ENCODE peak calls at places on chromosomes 7 and 10, in five cellular contexts. P is A549, Y is IMR-90, Q is GM12878, D is K562. L is an unnamed sample.

GRCh38 chr7:131568953-131569352 is 12.5 kb upstream of the PODXL start:
- DNase-seq in D (no peak), P (no peak), Q (no peak), Y (no peak), L (no peak)

GRCh38 chr10:78634389-78634815 is 434.4 kb upstream of the ZMIZ1 start:
- DNase-seq in D (no peak), Y (peak), P (peak), Q (no peak), L (peak)

GRCh38 chr7:42227931-42228591 is 8.9 kb downstream of the GLI3 start:
- DNase-seq in P (no peak), Q (no peak), D (no peak), Y (peak), L (no peak)

GRCh38 chr7:19705663-19706062 is 3.2 kb downstream of the POLR1F start:
- DNase-seq in D (no peak), Y (no peak), P (no peak), Q (no peak), L (no peak)

GRCh38 chr10:59099536-59099935 is 76.9 kb upstream of the PHYHIPL start:
- DNase-seq in P (no peak), Y (no peak), D (no peak), Q (no peak), L (peak)

GRCh38 chr7:95675016-95675415 is 78.7 kb upstream of the PDK4 start:
- DNase-seq in P (no peak), Q (no peak), D (no peak), Y (no peak), L (no peak)

GRCh38 chr10:4246881-4247358 is 461.9 kb upstream of the KLF6 start:
- DNase-seq in P (no peak), Q (no peak), D (no peak), Y (peak), L (no peak)

GRCh38 chr10:88657901-88658300 is 6.3 kb upstream of the LIPF start:
- DNase-seq in Q (no peak), Y (peak), P (no peak), D (no peak), L (no peak)

GRCh38 chr10:58028597-58029366 is 238.9 kb downstream of the IPMK start:
- DNase-seq in Q (no peak), P (no peak), D (no peak), Y (peak), L (no peak)

GRCh38 chr10:436911-437665 is 252.4 kb downstream of the DIP2C start:
- DNase-seq in Q (no peak), P (no peak), D (no peak), Y (no peak), L (no peak)

GRCh38 chr10:4131407-4132215 is 346.6 kb upstream of the KLF6 start:
- DNase-seq in Y (peak), D (no peak), Q (peak), P (no peak), L (no peak)

GRCh38 chr7:158779061-158779992 is 50.0 kb downstream of the ESYT2 start:
- DNase-seq in D (no peak), Y (peak), P (no peak), Q (no peak), L (no peak)

GRCh38 chr7:48101880-48102448 is 12.9 kb downstream of the UPP1 start:
- DNase-seq in P (no peak), Y (no peak), Q (no peak), D (peak), L (no peak)

GRCh38 chr7:37645276-37646040 is 38.1 kb upstream of the GPR141 start:
- DNase-seq in P (no peak), Y (no peak), D (no peak), Q (no peak), L (no peak)

GRCh38 chr7:25028370-25028971 is 48.5 kb upstream of the OSBPL3 start:
- DNase-seq in Y (peak), P (no peak), D (peak), Q (no peak), L (no peak)

GRCh38 chr7:141534757-141535737 is 16.2 kb upstream of the AGK start:
- DNase-seq in P (no peak), Y (no peak), D (no peak), Q (no peak), L (no peak)

GRCh38 chr10:7872041-7872442 is 53.7 kb downstream of the TAF3 start:
- DNase-seq in D (peak), Y (peak), Q (no peak), P (peak), L (peak)

GRCh38 chr10:78907458-78908211 is 161.1 kb upstream of the ZMIZ1 start:
- DNase-seq in Q (no peak), Y (no peak), P (no peak), D (no peak), L (no peak)

GRCh38 chr10:104515670-104516199 is 125.4 kb upstream of the SORCS3 start:
- DNase-seq in Q (no peak), D (no peak), Y (no peak), P (no peak), L (no peak)

GRCh38 chr10:91681361-91682276 is 48.7 kb upstream of the PPP1R3C start:
- DNase-seq in Q (no peak), Y (no peak), P (no peak), D (peak), L (peak)

GRCh38 chr7:73433924-73434700 is 534 bp downstream of the FZD9 start:
- DNase-seq in Q (no peak), P (no peak), D (peak), Y (no peak), L (no peak)

GRCh38 chr7:159064121-159064815 is 80.4 kb downstream of the VIPR2 start:
- DNase-seq in D (no peak), P (no peak), Q (no peak), Y (no peak), L (no peak)

GRCh38 chr10:83692196-83692595 is 447.1 kb upstream of the GHITM start:
- DNase-seq in D (no peak), P (no peak), Y (no peak), Q (no peak), L (no peak)

GRCh38 chr7:17123020-17123419 is 175.4 kb upstream of the AHR start:
- DNase-seq in P (no peak), D (no peak), Q (peak), Y (peak), L (no peak)

GRCh38 chr10:82981137-82981723 is 1106.2 kb downstream of the NRG3 start:
- DNase-seq in D (no peak), P (no peak), Y (peak), Q (no peak), L (no peak)

GRCh38 chr10:122068844-122069243 is 79.9 kb downstream of the TACC2 start:
- DNase-seq in P (no peak), D (no peak), Y (no peak), Q (no peak), L (no peak)

GRCh38 chr10:65518379-65518778 is 1407.5 kb upstream of the LRRTM3 start:
- DNase-seq in P (no peak), Q (no peak), Y (no peak), D (no peak), L (no peak)

GRCh38 chr7:82904871-82905270 is 257.8 kb downstream of the PCLO start:
- DNase-seq in P (no peak), Y (no peak), D (no peak), Q (no peak), L (no peak)

GRCh38 chr10:89653410-89653828 is 8.4 kb upstream of the PANK1 start:
- DNase-seq in P (no peak), Q (peak), Y (peak), D (no peak), L (no peak)

GRCh38 chr10:22002531-22003110 is 909 bp downstream of the DNAJC1 start:
- DNase-seq in Y (peak), D (peak), Q (no peak), P (no peak), L (no peak)

GRCh38 chr10:96502561-96503267 is 11.0 kb downstream of the TLL2 start:
- DNase-seq in D (no peak), Q (no peak), P (no peak), Y (no peak), L (no peak)

GRCh38 chr7:47577351-47577919 is 4.5 kb downstream of the TNS3 start:
- DNase-seq in P (no peak), D (no peak), Y (no peak), Q (no peak), L (no peak)

GRCh38 chr10:89147256-89147655 is 59.9 kb downstream of the CH25H start:
- DNase-seq in D (no peak), Q (no peak), Y (peak), P (no peak), L (no peak)

GRCh38 chr10:45470098-45471012 is 96.3 kb downstream of the ALOX5 start:
- DNase-seq in Y (peak), D (peak), P (no peak), Q (no peak), L (peak)

GRCh38 chr10:97427571-97428179 is 1.7 kb downstream of the PGAM1 start:
- DNase-seq in Y (peak), D (peak), Q (no peak), P (no peak), L (peak)

GRCh38 chr10:104109908-104110662 is 11.9 kb upstream of the SFR1 start:
- DNase-seq in P (peak), Q (peak), D (peak), Y (peak), L (no peak)

GRCh38 chr7:69837387-69838068 is 239.3 kb downstream of the AUTS2 start:
- DNase-seq in Q (no peak), P (no peak), Y (no peak), D (no peak), L (no peak)

GRCh38 chr7:134546903-134547737 is 1.8 kb upstream of the AKR1B15 start:
- DNase-seq in P (peak), Y (peak), Q (peak), D (peak), L (peak)
- TF ChIP-seq RCOR1 in P (no peak), Y (no peak), Q (no peak), D (no peak), L (no peak)

DNA sequence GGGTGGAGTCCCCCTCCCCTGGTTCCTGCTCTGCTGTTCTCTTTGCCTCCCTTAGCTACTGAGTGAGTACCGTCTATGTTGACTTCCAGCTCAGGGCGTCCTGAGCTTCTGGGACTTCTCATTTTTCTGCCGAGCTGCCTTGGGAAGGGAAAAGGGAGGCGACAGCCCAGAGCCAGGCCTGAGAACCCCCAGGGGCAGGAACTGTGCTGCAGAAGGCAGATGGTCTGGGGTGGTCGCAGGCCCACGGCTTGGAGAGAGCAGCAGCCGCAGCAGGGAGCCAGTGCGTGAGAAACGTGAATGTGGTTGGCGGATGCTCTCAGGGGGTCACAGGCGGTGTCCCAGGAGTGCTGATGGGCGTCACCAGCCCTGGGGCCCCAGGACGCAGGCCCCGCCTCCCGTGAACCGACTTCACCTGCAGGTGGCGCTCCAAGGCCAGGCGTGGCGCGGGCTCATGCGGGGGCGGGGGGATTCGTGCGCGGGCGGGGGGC is 9.2 kb upstream of the PWWP2B start:
- DNase-seq in Q (no peak), P (peak), Y (peak), D (peak), L (peak)
- TF ChIP-seq RAD21 in Q (peak), P (peak), Y (peak), D (peak), L (peak)

GRCh38 chr10:73095479-73096021 is 1.1 kb downstream of the P4HA1 start:
- DNase-seq in Q (no peak), D (peak), Y (peak), P (peak), L (peak)
- TF ChIP-seq RCOR1 in Q (no peak), D (no peak), Y (no peak), P (no peak), L (no peak)

DNA sequence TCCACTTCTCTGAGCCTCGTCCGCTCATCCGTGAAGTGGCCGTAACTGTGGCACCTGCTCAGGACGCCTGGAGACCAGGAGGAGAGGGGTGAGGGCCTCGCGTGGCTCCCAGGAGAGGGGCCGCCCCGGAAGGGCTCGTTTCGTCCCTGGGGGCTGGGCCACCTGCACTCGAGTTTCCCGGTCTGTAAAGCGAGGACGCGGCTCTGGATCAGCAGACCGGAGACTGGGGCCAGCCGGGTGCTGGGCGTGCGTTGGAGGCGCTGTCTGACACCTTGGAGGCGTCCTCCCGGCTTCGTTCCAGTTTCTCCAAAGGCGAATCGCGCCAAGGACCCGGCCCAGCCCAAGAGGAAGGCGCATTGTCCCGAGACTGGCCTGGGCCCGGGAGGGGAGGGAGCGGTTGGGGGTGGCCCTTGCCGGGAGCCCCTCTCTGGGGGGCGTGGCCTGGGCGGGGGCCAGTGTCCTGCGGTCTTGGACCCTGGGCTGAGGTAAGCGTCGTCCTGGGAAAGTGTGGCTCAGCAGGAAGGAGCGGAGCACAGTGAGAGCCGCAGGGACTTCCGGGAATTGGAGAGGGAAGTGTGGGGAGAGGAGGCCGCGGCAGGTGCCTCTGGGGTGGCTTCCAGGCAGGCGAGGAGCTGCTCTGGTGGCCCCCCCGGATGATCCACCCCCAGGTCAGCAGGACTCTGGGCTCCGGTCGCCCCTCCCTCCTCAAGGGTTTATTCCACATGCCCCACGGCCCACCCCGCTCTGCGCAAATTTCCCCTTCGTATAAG is 89.7 kb downstream of the FOXL3 start:
- DNase-seq in D (no peak), Y (no peak), P (no peak), Q (no peak), L (peak)
- TF ChIP-seq RAD21 in D (no peak), Y (no peak), P (no peak), Q (no peak), L (no peak)

GRCh38 chr10:129959544-129960492 is 4.3 kb downstream of the EBF3 start:
- DNase-seq in P (no peak), Y (no peak), D (no peak), Q (no peak), L (no peak)
- TF ChIP-seq RCOR1 in P (no peak), Y (no peak), D (no peak), Q (no peak), L (no peak)

DNA sequence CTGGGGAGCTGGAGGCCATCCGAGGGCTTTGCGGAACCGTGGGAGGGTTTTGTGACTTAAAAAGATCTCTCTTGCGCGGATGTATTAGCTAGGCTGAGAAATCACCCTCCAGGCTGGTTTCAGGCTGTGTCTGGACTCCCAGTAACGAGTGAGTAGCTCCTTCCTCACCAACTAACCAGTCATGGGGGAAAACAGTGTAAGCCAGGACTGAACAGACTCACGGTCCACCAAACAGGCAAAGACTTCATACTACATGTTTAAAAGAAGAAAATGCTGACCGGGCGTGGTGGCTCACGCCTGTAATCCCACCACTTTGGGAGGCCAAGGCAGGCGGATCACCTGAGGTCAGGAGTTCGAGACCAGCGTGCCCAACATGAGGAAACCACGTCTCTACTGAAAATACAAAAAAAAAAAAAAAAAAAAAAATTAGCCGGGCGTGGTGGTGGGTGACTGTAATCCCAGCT is 769 bp downstream of the AP5Z1 start:
- DNase-seq in Q (no peak), Y (no peak), P (no peak), D (no peak), L (no peak)
- TF ChIP-seq RAD21 in Q (no peak), Y (no peak), P (no peak), D (no peak), L (no peak)

GRCh38 chr10:48494073-48494472 is 110.8 kb downstream of the ARHGAP22 start:
- DNase-seq in Q (no peak), D (no peak), Y (no peak), P (no peak), L (no peak)

GRCh38 chr10:48493083-48493871 is 111.6 kb downstream of the ARHGAP22 start:
- DNase-seq in Y (no peak), P (no peak), D (no peak), Q (no peak), L (peak)

GRCh38 chr10:48491422-48492139 is 113.3 kb downstream of the ARHGAP22 start:
- DNase-seq in P (no peak), Q (no peak), D (no peak), Y (no peak), L (no peak)

GRCh38 chr10:48489099-48489498 is 115.8 kb downstream of the ARHGAP22 start:
- DNase-seq in Y (no peak), P (no peak), Q (no peak), D (no peak), L (no peak)

GRCh38 chr10:48490576-48491345 is 114.1 kb downstream of the ARHGAP22 start:
- DNase-seq in D (no peak), Y (no peak), Q (no peak), P (no peak), L (no peak)
- TF ChIP-seq RCOR1 in D (no peak), Y (no peak), Q (no peak), P (no peak), L (no peak)

DNA sequence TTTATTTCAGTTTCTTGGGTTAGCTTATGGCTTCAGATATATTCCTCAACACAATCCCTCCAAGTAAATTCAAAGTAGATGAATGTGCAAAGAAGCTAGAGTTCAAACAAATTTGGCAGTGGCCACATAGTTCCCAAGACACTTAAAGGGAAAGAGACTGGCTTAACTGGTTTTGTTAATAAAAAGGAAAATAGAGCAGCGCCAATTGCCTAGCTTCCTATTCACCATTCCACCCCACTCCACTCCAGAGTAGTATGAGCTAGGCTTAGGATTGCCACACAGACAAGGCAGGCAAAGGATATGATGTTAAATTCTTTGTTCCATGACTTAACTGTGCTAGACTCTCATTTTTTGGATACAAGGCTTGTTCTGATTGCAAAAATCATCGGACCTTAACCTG is 2.0 kb downstream of the XRCC2 start:
- DNase-seq in D (no peak), Q (no peak), Y (no peak), P (no peak), L (no peak)
- TF ChIP-seq RAD21 in D (no peak), Q (no peak), Y (no peak), P (no peak), L (no peak)